ENCODE peak calls at places on chromosomes 13 and 19, in four cellular contexts. L is activated CD8-positive, alpha-beta T cell treated with anti-CD3 and anti-CD28 coated beads, Interleukin-2, amount 10 ng/mL, durations not matched to agents 7 days and 5 days; C is uterus; E is AG04450. H is an unnamed sample.
A peak's percentile ranks its signal among the peaks of the same experiment; 100 is the strongest.

GRCh38 chr13:33153421-33154381 is 131.9 kb downstream of the STARD13 start:
- DNase-seq in C (no peak), E (no peak), L (no peak), H (no peak)

GRCh38 chr19:1073063-1073955 is 6.3 kb downstream of the ARHGAP45 start:
- DNase-seq in E (no peak), L (no peak), C (no peak), H (no peak)

GRCh38 chr19:20247016-20247683 is 80.1 kb downstream of the ZNF486 start:
- DNase-seq in C (peak; percentile 48), E (no peak), L (peak; percentile 40), H (no peak)

GRCh38 chr19:37803250-37803854 is 24.0 kb upstream of the ZNF573 start:
- DNase-seq in E (no peak), L (no peak), C (no peak), H (no peak)

GRCh38 chr19:4444765-4445741 is 12.5 kb downstream of the UBXN6 start:
- DNase-seq in L (no peak), C (no peak), E (no peak), H (peak; percentile 60)

GRCh38 chr13:43388282-43389034 is 365.1 kb downstream of the DNAJC15 start:
- DNase-seq in E (no peak), L (no peak), C (no peak), H (no peak)

GRCh38 chr19:4066682-4067395 is at the start of gene ZBTB7A:
- DNase-seq in C (peak; percentile 75), L (peak; percentile 87), E (no peak), H (peak; percentile 81)

GRCh38 chr13:66689628-66690027 is 540.5 kb downstream of the PCDH9 start:
- DNase-seq in E (no peak), C (no peak), L (no peak), H (no peak)

GRCh38 chr19:49469828-49470614 is 4.0 kb upstream of the FLT3LG start:
- DNase-seq in L (peak; percentile 93), C (no peak), E (no peak), H (no peak)

GRCh38 chr13:77696863-77697207 is 652 bp upstream of the SLAIN1 start:
- DNase-seq in C (no peak), L (no peak), E (no peak), H (no peak)

GRCh38 chr13:95858286-95859075 is 181.5 kb downstream of the DNAJC3 start:
- DNase-seq in E (no peak), L (no peak), C (no peak), H (no peak)

GRCh38 chr19:44848036-44848804 is 2.1 kb downstream of the NECTIN2 start:
- DNase-seq in C (peak; percentile 26), L (no peak), E (no peak), H (no peak)

GRCh38 chr19:30169196-30169900 is 202.8 kb upstream of the ZNF536 start:
- DNase-seq in L (no peak), E (no peak), C (no peak), H (no peak)

GRCh38 chr19:44615529-44616247 is 2.3 kb downstream of the IGSF23 start:
- DNase-seq in L (no peak), E (no peak), C (no peak), H (no peak)

GRCh38 chr13:73059460-73060250 is 850 bp downstream of the KLF5 start:
- DNase-seq in L (peak; percentile 61), E (no peak), C (peak; percentile 31), H (peak; percentile 48)

GRCh38 chr19:45069056-45069455 is 7.2 kb downstream of the ZNF296 start:
- DNase-seq in L (no peak), C (no peak), E (no peak), H (no peak)

GRCh38 chr19:47839913-47840312 is 18.2 kb downstream of the CRX start:
- DNase-seq in E (no peak), C (no peak), L (no peak), H (no peak)

GRCh38 chr13:32911506-32911905 is 104.7 kb upstream of the KL start:
- DNase-seq in E (no peak), C (no peak), L (peak; percentile 56), H (no peak)

GRCh38 chr19:32843716-32844245 is 25.8 kb downstream of the SLC7A9 start:
- DNase-seq in C (no peak), L (no peak), E (no peak), H (no peak)

GRCh38 chr13:76455960-76456359 is 430.2 kb downstream of the KCTD12 start:
- DNase-seq in E (peak; percentile 34), L (no peak), C (no peak), H (no peak)

GRCh38 chr19:39135701-39136100 is 10.1 kb downstream of the PAK4 start:
- DNase-seq in C (no peak), L (no peak), E (no peak), H (no peak)

GRCh38 chr19:16820056-16820455 is 9.1 kb upstream of the SIN3B start:
- DNase-seq in C (no peak), L (no peak), E (no peak), H (no peak)

GRCh38 chr19:43430142-43430710 is 15.5 kb downstream of the TEX101 start:
- DNase-seq in L (peak; percentile 31), E (no peak), C (no peak), H (no peak)

GRCh38 chr13:83297591-83298305 is 584.5 kb downstream of the SLITRK1 start:
- DNase-seq in C (no peak), E (no peak), L (no peak), H (no peak)

GRCh38 chr19:51784922-51785690 is 9.9 kb upstream of the FPR3 start:
- DNase-seq in L (peak; percentile 30), C (peak; percentile 69), E (no peak), H (peak; percentile 45)

GRCh38 chr13:46860734-46861133 is 36.1 kb downstream of the HTR2A start:
- DNase-seq in C (no peak), L (no peak), E (no peak), H (no peak)

H was measured in gastrocnemius medialis.